ENCODE peak calls at places on chromosomes 3 and 15, in four cellular contexts. W, T, I and G are unnamed samples.

GRCh38 chr3:179853176-179853575 is 183.6 kb downstream of the PEX5L start:
- DNase-seq in T (no peak), W (no peak), I (peak; percentile 25), G (no peak)

GRCh38 chr3:51659942-51660341 is 11.1 kb upstream of the TEX264 start:
- DNase-seq in W (no peak), I (no peak), T (no peak), G (no peak)

GRCh38 chr15:75203017-75203907 is 1.6 kb downstream of the C15orf39 start:
- DNase-seq in I (no peak), W (no peak), T (no peak), G (no peak)

GRCh38 chr15:60905587-60905986 is 323.5 kb downstream of the RORA start:
- DNase-seq in I (peak; percentile 33), T (no peak), W (peak; percentile 12), G (no peak)

GRCh38 chr3:57961828-57962447 is 46.3 kb upstream of the FLNB start:
- DNase-seq in T (no peak), W (no peak), I (peak; percentile 33), G (no peak)

GRCh38 chr3:181176610-181177009 is 187.1 kb upstream of the DNAJC19 start:
- DNase-seq in W (peak; percentile 43), I (peak; percentile 44), T (no peak), G (peak; percentile 30)

GRCh38 chr3:171374661-171375285 is 85.4 kb downstream of the TNIK start:
- DNase-seq in I (no peak), T (no peak), W (no peak), G (no peak)

GRCh38 chr15:69478259-69478687 is 25.7 kb downstream of the RPLP1 start:
- DNase-seq in I (peak; percentile 57), W (peak; percentile 44), T (peak; percentile 64), G (peak; percentile 75)

GRCh38 chr3:175704366-175705041 is 845.4 kb downstream of the NAALADL2 start:
- DNase-seq in I (peak; percentile 56), W (no peak), T (no peak), G (no peak)

DNA sequence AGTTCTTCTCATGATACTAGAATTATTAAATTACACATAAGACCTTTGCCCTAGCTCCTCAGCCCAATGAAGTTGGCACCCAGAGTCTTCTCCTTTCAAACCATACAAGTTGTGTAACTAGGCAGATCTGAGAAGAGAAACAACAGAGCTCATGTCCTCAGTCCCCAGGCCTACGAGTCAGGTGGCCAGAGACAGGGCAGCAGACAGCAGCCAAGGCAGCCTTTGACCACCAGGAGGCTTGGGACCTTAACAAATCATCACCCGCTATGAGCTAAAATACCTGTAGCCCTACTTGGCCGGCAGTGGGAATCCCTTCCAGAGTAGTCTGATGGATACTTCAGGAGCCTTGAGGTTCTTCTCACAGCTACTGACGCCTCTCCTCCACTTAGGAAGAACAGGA is 18.3 kb downstream of the STIMATE start:
- DNase-seq in T (no peak), W (no peak), I (no peak), G (no peak)
- TF ChIP-seq CTCF in T (no peak), W (no peak), I (no peak), G (no peak)

GRCh38 chr3:45078910-45079522 is 52.9 kb downstream of the CLEC3B start:
- DNase-seq in W (peak; percentile 47), T (no peak), I (peak; percentile 5), G (no peak)
- TF ChIP-seq CTCF in W (no peak), T (peak; percentile 33), I (no peak), G (peak; percentile 43)

DNA sequence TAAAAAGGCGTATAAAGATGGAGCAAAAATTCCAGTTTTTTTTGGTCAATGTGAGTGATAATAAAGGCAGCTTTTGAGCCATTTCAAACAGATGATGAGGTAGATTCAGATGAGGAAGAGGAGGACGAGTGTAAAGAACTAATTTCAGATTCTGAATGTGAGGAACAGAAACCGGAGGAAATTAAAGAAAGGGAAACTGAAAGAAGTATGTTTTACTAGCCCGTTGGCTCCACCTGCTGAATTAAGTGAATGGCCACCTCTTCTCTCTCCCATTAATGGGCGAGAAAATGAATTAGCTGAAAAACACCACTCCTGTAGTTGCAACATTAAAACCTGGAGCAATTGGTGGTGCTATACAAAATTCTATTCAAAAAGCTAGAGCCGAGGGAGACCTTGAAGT is 55.4 kb downstream of the CYP19A1 start:
- DNase-seq in T (no peak), W (no peak), I (peak; percentile 50), G (no peak)
- TF ChIP-seq CTCF in T (no peak), W (no peak), I (peak; percentile 26), G (no peak)

DNA sequence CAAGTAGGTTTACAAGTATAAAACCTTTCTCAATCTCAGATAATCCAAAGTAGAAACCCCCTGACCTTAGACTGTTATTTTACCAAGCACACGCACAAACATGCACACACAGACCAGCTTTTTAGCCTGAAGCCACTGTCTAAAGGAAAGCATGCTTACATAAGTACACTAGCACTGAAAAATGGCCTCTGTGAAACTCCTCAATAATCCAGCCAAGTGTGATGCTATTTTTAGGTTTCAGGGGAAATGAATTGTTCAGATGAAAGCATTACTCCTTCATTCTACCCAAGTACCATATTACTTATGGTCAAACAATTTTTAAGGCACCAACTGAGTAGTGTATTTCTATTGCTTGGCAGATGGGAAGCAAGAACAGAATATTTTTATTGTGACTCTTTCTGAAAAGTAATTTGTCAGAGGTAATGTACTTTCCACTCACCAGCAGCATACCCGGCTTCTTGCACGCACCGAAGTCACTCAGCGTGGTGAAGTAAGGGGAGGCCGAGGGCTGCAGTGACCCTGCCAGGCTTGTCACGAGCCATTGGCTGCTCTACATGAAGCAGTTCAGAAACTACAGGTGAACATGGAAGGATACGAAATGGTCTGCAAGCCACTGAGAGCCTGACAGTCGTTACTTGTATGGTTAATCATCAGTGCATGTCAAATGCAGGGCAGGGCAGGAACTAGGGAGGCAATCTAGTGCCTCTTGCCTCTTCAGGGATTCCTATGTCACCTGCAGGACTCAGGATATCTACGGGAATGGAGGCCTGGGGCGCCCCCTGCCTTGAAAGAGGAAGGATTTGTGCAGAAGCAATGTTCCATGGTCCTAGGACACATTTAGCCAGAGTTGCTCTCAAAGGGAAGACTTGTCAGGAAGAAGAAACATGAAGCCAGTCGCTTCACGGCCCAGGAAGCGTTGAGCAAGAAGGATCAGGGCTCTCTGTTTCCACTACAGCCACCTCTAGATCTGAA is 106.6 kb downstream of the GABRB3 start:
- DNase-seq in I (no peak), T (no peak), W (no peak), G (no peak)
- TF ChIP-seq CTCF in I (no peak), T (peak; percentile 36), W (no peak), G (no peak)

GRCh38 chr3:161510510-161511260 is 14.1 kb downstream of the OTOL1 start:
- DNase-seq in I (no peak), W (no peak), T (no peak), G (no peak)

GRCh38 chr3:161503271-161503670 is 6.7 kb downstream of the OTOL1 start:
- DNase-seq in I (no peak), W (no peak), T (no peak), G (no peak)

GRCh38 chr3:161508852-161509477 is 12.4 kb downstream of the OTOL1 start:
- DNase-seq in W (no peak), I (peak; percentile 22), T (no peak), G (no peak)
- TF ChIP-seq CTCF in W (peak; percentile 6), I (peak; percentile 25), T (peak; percentile 48), G (peak; percentile 71)

DNA sequence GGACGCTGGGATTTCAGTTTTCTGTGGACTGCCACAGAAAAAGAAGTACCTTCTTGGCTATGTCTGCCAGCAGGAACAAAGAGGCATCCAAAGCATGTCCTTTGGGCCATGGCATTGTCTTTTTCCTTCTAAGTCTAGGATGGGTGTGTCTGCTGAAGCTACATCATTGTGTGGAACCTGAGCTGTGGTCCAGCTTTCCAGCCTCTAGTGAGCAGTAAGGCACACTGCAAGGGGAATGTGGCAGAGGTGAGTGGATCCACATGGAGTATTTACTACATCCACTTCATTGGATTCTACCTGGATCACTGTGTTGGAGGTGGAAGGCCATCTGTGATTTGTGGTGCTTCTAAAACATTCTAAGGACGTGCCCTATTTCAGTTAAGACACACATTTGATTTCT is 23.7 kb downstream of the CMTM8 start:
- DNase-seq in T (no peak), I (no peak), W (no peak), G (no peak)
- TF ChIP-seq CTCF in T (no peak), I (no peak), W (no peak), G (no peak)